ENCODE peak calls at places on chromosomes 5 and 9, in five cellular contexts. One of them, this sample, is unnamed.

GRCh38 chr9:118577121-118577520 is 792.1 kb downstream of the BRINP1 start:
- DNase-seq in GM23338: no peak
- DNase-seq in neural progenitor cell: no peak
- DNase-seq in HCT116: no peak
- DNase-seq in GM23248: peak; percentile 80
- DNase-seq in this sample: peak; percentile 41

GRCh38 chr9:90808890-90809685 is 7.5 kb downstream of the SYK start:
- DNase-seq in neural progenitor cell: no peak
- DNase-seq in GM23338: no peak
- DNase-seq in HCT116: no peak
- DNase-seq in GM23248: no peak
- DNase-seq in this sample: no peak

GRCh38 chr9:70261131-70261870 is 2.5 kb downstream of the SMC5 start:
- DNase-seq in GM23338: no peak
- DNase-seq in HCT116: no peak
- DNase-seq in neural progenitor cell: no peak
- DNase-seq in GM23248: no peak
- DNase-seq in this sample: peak; percentile 52

GRCh38 chr9:2018162-2018643 is 3.1 kb downstream of the SMARCA2 start:
- DNase-seq in GM23248: no peak
- DNase-seq in neural progenitor cell: no peak
- DNase-seq in GM23338: no peak
- DNase-seq in HCT116: no peak
- DNase-seq in this sample: no peak

GRCh38 chr5:171789353-171789752 is 3.7 kb downstream of the SMIM23 start:
- DNase-seq in GM23248: no peak
- DNase-seq in GM23338: no peak
- DNase-seq in neural progenitor cell: no peak
- DNase-seq in HCT116: no peak
- DNase-seq in this sample: no peak

GRCh38 chr5:178993236-178993765 is 1.8 kb downstream of the GRM6 start:
- DNase-seq in GM23338: no peak
- DNase-seq in GM23248: no peak
- DNase-seq in neural progenitor cell: no peak
- DNase-seq in HCT116: no peak
- DNase-seq in this sample: no peak

GRCh38 chr5:39192449-39193160 is 26.8 kb downstream of the FYB1 start:
- DNase-seq in HCT116: no peak
- DNase-seq in GM23248: no peak
- DNase-seq in GM23338: no peak
- DNase-seq in neural progenitor cell: no peak
- DNase-seq in this sample: no peak

GRCh38 chr5:166068547-166069335 is 2222.7 kb upstream of the WWC1 start:
- DNase-seq in GM23338: no peak
- DNase-seq in HCT116: no peak
- DNase-seq in neural progenitor cell: no peak
- DNase-seq in GM23248: no peak
- DNase-seq in this sample: no peak

GRCh38 chr5:50574121-50574520 is 92.3 kb upstream of the PARP8 start:
- DNase-seq in GM23338: no peak
- DNase-seq in HCT116: no peak
- DNase-seq in neural progenitor cell: no peak
- DNase-seq in GM23248: no peak
- DNase-seq in this sample: no peak

DNA sequence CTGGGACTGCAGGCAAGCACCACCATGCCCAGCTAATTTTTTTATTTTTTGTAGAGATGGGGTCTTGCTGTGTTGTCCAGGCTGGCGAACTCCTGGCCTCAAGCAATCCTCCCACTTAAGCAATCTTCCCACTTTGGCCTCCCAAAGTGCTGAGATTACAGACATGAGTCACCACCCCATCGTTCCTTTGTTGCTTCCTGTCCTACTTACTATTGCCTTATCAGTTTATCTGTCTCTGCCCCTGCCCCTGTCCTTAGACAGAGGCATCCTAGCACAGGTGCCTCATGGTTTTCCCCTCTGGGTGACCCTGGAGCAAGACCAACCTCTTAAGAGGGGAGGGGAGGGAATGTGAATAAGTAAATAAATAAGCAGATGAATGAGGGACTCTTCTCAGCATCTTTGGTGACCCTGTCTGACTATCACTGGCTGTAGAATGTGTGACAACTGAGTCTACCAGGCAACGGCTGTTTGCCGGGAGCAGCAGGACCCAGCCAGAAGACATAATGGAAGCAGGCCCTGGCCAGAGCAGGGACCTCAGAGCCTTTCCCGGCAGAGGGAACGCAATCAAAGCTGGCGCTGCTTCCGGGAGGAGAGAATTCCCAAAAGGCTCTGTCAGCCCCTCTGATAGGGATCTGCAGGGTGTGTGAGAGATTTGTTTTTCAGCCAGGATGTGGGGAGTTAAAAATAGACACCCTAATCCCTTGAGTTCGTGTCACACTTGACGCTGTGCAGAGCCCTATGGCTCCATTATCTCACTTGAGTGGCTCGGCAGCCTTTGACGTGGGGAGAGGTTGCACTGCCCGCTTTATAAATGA is 43.8 kb upstream of the DAB2IP start:
- DNase-seq in HCT116: peak; percentile 24
- DNase-seq in neural progenitor cell: peak; percentile 43
- DNase-seq in GM23338: no peak
- DNase-seq in GM23248: no peak
- DNase-seq in this sample: no peak
- H3K27ac ChIP-seq in HCT116: peak overlapping the region; percentile 59
- H3K27ac ChIP-seq in neural progenitor cell: peak overlapping the region; percentile 55
- H3K27ac ChIP-seq in GM23338: no peak overlapping the region
- H3K27ac ChIP-seq in GM23248: no peak overlapping the region
- H3K27ac ChIP-seq in this sample: no peak overlapping the region

DNA sequence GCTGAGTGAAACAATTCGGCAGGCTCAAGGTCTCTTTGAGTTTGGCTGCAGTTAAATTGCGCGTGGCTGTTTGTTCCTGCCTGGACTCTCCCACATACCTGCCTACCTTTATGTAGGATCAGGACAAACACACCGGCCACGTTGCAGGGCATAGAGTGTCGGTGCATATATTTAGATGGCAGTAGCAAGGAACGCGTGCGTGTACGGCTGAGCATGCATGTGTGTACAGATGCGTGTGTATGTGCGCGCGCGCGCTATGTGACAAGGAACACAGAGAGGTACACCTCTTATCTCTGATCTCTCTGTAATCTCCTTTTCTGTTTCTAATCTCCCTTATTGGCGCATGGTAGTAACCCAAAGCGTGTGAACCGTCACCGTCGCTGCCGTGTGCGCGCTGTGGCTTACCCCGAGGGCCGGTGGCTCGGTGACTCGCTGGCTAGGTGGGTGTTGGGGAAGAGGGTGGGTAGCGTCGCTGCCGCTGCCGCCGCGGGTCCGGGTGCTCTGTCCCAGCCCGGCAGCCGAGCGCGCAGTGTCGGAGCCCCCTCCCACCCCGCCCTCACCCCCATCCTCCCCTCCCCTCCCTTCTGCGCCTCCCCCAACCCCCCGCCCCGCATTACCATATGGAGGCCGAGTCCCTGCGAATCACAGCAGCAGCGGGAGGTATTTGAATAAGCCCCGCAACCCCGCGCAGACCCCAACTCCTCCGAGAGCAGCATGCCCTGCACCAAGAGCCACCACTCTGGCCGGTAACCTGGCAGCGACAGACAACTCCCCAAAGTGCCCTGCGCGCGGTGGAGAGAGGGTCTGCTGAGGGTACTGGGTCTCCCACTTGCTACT is 204.8 kb downstream of the MEF2C start:
- DNase-seq in GM23338: peak; percentile 73
- DNase-seq in GM23248: no peak
- DNase-seq in HCT116: no peak
- DNase-seq in neural progenitor cell: peak; percentile 71
- DNase-seq in this sample: no peak
- H3K4me3 ChIP-seq in GM23338: peak overlapping the region; percentile 57
- H3K4me3 ChIP-seq in GM23248: no peak overlapping the region
- H3K4me3 ChIP-seq in HCT116: no peak overlapping the region
- H3K4me3 ChIP-seq in neural progenitor cell: no peak overlapping the region
- H3K4me3 ChIP-seq in this sample: no peak overlapping the region

DNA sequence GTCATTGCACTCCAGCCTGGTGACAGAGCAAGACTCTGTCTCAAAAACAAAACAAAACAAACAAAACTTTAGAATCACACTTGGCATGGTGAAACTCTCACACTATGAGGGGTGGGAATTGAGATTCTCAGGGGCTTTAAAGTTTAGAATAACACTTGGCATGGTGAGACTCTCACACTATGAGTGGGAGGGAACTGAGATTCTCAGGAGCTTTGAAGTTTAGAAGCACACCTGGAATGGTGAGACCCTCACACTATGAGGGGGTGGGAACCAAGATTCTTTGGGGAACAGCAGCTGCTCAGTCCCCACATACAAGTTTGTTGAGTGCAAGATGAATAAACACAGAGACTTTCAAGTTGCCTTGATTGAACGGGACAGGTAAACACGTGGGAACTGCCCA is 149.4 kb downstream of the HSD17B3 start:
- DNase-seq in GM23338: no peak
- DNase-seq in neural progenitor cell: no peak
- DNase-seq in GM23248: no peak
- DNase-seq in HCT116: no peak
- DNase-seq in this sample: no peak
- H2AFZ ChIP-seq in GM23338: no peak overlapping the region
- H2AFZ ChIP-seq in neural progenitor cell: no peak overlapping the region
- H2AFZ ChIP-seq in GM23248: no peak overlapping the region
- H2AFZ ChIP-seq in HCT116: no peak overlapping the region
- H2AFZ ChIP-seq in this sample: no peak overlapping the region

GRCh38 chr5:126480824-126481223 is 57.6 kb downstream of the GRAMD2B start:
- DNase-seq in neural progenitor cell: no peak
- DNase-seq in GM23248: no peak
- DNase-seq in GM23338: no peak
- DNase-seq in HCT116: no peak
- DNase-seq in this sample: no peak
- H3K27ac ChIP-seq in neural progenitor cell: no peak overlapping the region
- H3K27ac ChIP-seq in GM23248: no peak overlapping the region
- H3K27ac ChIP-seq in GM23338: no peak overlapping the region
- H3K27ac ChIP-seq in HCT116: no peak overlapping the region
- H3K27ac ChIP-seq in this sample: no peak overlapping the region

GRCh38 chr9:93675336-93676150 is 99.2 kb downstream of the PHF2 start:
- DNase-seq in GM23338: no peak
- DNase-seq in neural progenitor cell: no peak
- DNase-seq in HCT116: no peak
- DNase-seq in GM23248: no peak
- DNase-seq in this sample: no peak
- H3K4me3 ChIP-seq in GM23338: no peak overlapping the region
- H3K4me3 ChIP-seq in neural progenitor cell: no peak overlapping the region
- H3K4me3 ChIP-seq in HCT116: no peak overlapping the region
- H3K4me3 ChIP-seq in GM23248: no peak overlapping the region
- H3K4me3 ChIP-seq in this sample: no peak overlapping the region

GRCh38 chr5:95664204-95664786 is 17.7 kb downstream of the RFESD start:
- DNase-seq in neural progenitor cell: peak; percentile 31
- DNase-seq in GM23248: peak; percentile 67
- DNase-seq in HCT116: peak; percentile 29
- DNase-seq in GM23338: peak; percentile 40
- DNase-seq in this sample: peak; percentile 18
- H2AFZ ChIP-seq in neural progenitor cell: peak overlapping the region; percentile 74
- H2AFZ ChIP-seq in GM23248: peak overlapping the region; percentile 52
- H2AFZ ChIP-seq in HCT116: peak overlapping the region; percentile 91
- H2AFZ ChIP-seq in GM23338: no peak overlapping the region
- H2AFZ ChIP-seq in this sample: peak overlapping the region; percentile 3

GRCh38 chr9:109816490-109816889 is 36.5 kb downstream of the PALM2AKAP2 start:
- DNase-seq in neural progenitor cell: no peak
- DNase-seq in GM23248: peak; percentile 99
- DNase-seq in HCT116: peak; percentile 26
- DNase-seq in GM23338: no peak
- DNase-seq in this sample: peak; percentile 94

GRCh38 chr9:109826554-109826953 is 46.6 kb downstream of the PALM2AKAP2 start:
- DNase-seq in GM23248: no peak
- DNase-seq in neural progenitor cell: no peak
- DNase-seq in GM23338: no peak
- DNase-seq in HCT116: no peak
- DNase-seq in this sample: no peak

GRCh38 chr9:109817846-109818472 is 38.0 kb downstream of the PALM2AKAP2 start:
- DNase-seq in HCT116: peak; percentile 78
- DNase-seq in GM23338: peak; percentile 97
- DNase-seq in GM23248: peak; percentile 98
- DNase-seq in neural progenitor cell: peak; percentile 94
- DNase-seq in this sample: peak; percentile 87

GRCh38 chr9:109817146-109817845 is 37.3 kb downstream of the PALM2AKAP2 start:
- DNase-seq in neural progenitor cell: no peak
- DNase-seq in GM23338: no peak
- DNase-seq in HCT116: no peak
- DNase-seq in GM23248: peak; percentile 84
- DNase-seq in this sample: peak; percentile 69

GRCh38 chr9:109821711-109822110 is 41.7 kb downstream of the PALM2AKAP2 start:
- DNase-seq in neural progenitor cell: no peak
- DNase-seq in GM23338: no peak
- DNase-seq in GM23248: no peak
- DNase-seq in HCT116: no peak
- DNase-seq in this sample: no peak
- H3K27ac ChIP-seq in neural progenitor cell: no peak overlapping the region
- H3K27ac ChIP-seq in GM23338: no peak overlapping the region
- H3K27ac ChIP-seq in GM23248: no peak overlapping the region
- H3K27ac ChIP-seq in HCT116: no peak overlapping the region
- H3K27ac ChIP-seq in this sample: no peak overlapping the region

GRCh38 chr5:124736814-124737186 is 9.6 kb downstream of the ZNF608 start:
- DNase-seq in GM23248: no peak
- DNase-seq in neural progenitor cell: no peak
- DNase-seq in HCT116: no peak
- DNase-seq in GM23338: no peak
- DNase-seq in this sample: no peak
- H3K4me3 ChIP-seq in GM23248: no peak overlapping the region
- H3K4me3 ChIP-seq in neural progenitor cell: peak overlapping the region; percentile 69
- H3K4me3 ChIP-seq in HCT116: no peak overlapping the region
- H3K4me3 ChIP-seq in GM23338: peak overlapping the region; percentile 14
- H3K4me3 ChIP-seq in this sample: no peak overlapping the region

DNA sequence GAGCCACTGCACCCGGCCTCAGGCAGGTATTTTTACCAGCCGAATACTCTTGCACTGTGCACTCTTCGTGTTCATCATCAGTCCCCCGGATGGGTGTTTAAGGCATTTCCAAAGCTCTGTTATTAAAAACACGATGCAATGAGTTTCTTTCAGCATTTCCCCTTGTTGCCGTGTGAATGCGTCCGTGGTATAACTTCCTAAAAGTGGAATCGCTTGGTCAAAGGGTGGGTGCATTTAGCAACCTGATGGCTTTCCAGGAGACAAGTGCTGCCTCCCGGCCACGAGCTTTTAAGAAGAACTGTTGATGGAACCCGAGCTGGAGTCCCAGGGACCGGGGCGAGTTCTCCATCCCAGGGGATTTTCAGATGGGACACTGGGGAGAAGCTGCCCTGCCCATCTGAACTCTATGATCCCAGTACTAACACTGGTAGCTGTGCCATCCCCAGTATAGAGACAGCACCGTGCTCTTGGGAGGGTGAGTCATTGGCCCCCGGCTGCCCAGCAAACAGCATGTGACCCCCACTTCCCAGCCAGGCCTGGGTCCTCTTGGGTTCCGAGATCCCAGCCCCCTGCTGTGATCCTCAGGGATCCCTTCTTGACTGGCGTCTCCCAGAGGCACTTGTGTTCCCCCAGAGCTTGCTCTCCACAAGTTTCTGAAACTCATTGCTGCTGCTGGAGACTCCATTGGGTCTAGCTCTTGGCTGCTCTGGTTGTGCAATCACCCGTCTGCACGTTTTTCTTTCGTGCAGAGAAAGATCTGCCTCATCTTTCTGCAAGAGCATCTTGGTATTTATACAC is 169.5 kb upstream of the IER5L start:
- DNase-seq in GM23248: peak; percentile 83
- DNase-seq in HCT116: no peak
- DNase-seq in GM23338: no peak
- DNase-seq in neural progenitor cell: no peak
- DNase-seq in this sample: no peak
- H2AFZ ChIP-seq in GM23248: peak overlapping the region; percentile 46
- H2AFZ ChIP-seq in HCT116: no peak overlapping the region
- H2AFZ ChIP-seq in GM23338: no peak overlapping the region
- H2AFZ ChIP-seq in neural progenitor cell: no peak overlapping the region
- H2AFZ ChIP-seq in this sample: no peak overlapping the region